ENCODE peak calls at places on chromosomes 2 and 18, in nine cellular contexts. One of them, this sample, is unnamed.

GRCh38 chr2:28539095-28539494 is 43.2 kb downstream of the PLB1 start:
- DNase-seq in nucleus accumbens: peak
- DNase-seq in B cell: no peak
- DNase-seq in stomach: no peak
- DNase-seq in iris pigment epithelial cell: no peak
- DNase-seq in GM12891: no peak
- DNase-seq in fibroblast of lung: no peak
- DNase-seq in uterus: no peak
- DNase-seq in renal cortical epithelial cell: no peak
- DNase-seq in this sample: no peak

GRCh38 chr2:9440058-9440727 is 16.7 kb downstream of the CPSF3 start:
- DNase-seq in nucleus accumbens: no peak
- DNase-seq in B cell: no peak
- DNase-seq in stomach: no peak
- DNase-seq in iris pigment epithelial cell: peak
- DNase-seq in GM12891: no peak
- DNase-seq in fibroblast of lung: peak
- DNase-seq in uterus: no peak
- DNase-seq in renal cortical epithelial cell: no peak
- DNase-seq in this sample: no peak

GRCh38 chr2:218425531-218425930 is 6.6 kb downstream of the VIL1 start:
- DNase-seq in nucleus accumbens: no peak
- DNase-seq in B cell: no peak
- DNase-seq in stomach: no peak
- DNase-seq in iris pigment epithelial cell: no peak
- DNase-seq in GM12891: no peak
- DNase-seq in fibroblast of lung: no peak
- DNase-seq in uterus: no peak
- DNase-seq in renal cortical epithelial cell: no peak
- DNase-seq in this sample: no peak

GRCh38 chr2:240993446-240994160 is 4.8 kb upstream of the SNED1 start:
- DNase-seq in nucleus accumbens: no peak
- DNase-seq in B cell: peak
- DNase-seq in stomach: no peak
- DNase-seq in iris pigment epithelial cell: no peak
- DNase-seq in GM12891: no peak
- DNase-seq in fibroblast of lung: no peak
- DNase-seq in uterus: peak
- DNase-seq in renal cortical epithelial cell: no peak
- DNase-seq in this sample: no peak

GRCh38 chr18:26710460-26711096 is 154.9 kb downstream of the AQP4 start:
- DNase-seq in nucleus accumbens: no peak
- DNase-seq in B cell: no peak
- DNase-seq in stomach: no peak
- DNase-seq in iris pigment epithelial cell: no peak
- DNase-seq in GM12891: peak
- DNase-seq in fibroblast of lung: no peak
- DNase-seq in uterus: no peak
- DNase-seq in renal cortical epithelial cell: no peak
- DNase-seq in this sample: no peak

GRCh38 chr2:145985517-145985916 is 1465.6 kb upstream of the ZEB2 start:
- DNase-seq in nucleus accumbens: no peak
- DNase-seq in B cell: no peak
- DNase-seq in stomach: no peak
- DNase-seq in iris pigment epithelial cell: peak
- DNase-seq in GM12891: no peak
- DNase-seq in fibroblast of lung: peak
- DNase-seq in uterus: no peak
- DNase-seq in renal cortical epithelial cell: no peak
- DNase-seq in this sample: no peak

GRCh38 chr2:126788652-126789051 is 110.0 kb upstream of the TEX51 start:
- DNase-seq in nucleus accumbens: no peak
- DNase-seq in B cell: no peak
- DNase-seq in stomach: no peak
- DNase-seq in iris pigment epithelial cell: no peak
- DNase-seq in GM12891: no peak
- DNase-seq in fibroblast of lung: no peak
- DNase-seq in uterus: peak
- DNase-seq in renal cortical epithelial cell: no peak
- DNase-seq in this sample: no peak

GRCh38 chr18:52326001-52326400 is 14.0 kb upstream of the DCC start:
- DNase-seq in nucleus accumbens: no peak
- DNase-seq in B cell: no peak
- DNase-seq in stomach: no peak
- DNase-seq in iris pigment epithelial cell: no peak
- DNase-seq in GM12891: no peak
- DNase-seq in fibroblast of lung: peak
- DNase-seq in uterus: no peak
- DNase-seq in renal cortical epithelial cell: peak
- DNase-seq in this sample: peak

GRCh38 chr2:26394694-26395093 is 7.0 kb upstream of the DRC1 start:
- DNase-seq in nucleus accumbens: no peak
- DNase-seq in B cell: no peak
- DNase-seq in stomach: no peak
- DNase-seq in iris pigment epithelial cell: no peak
- DNase-seq in GM12891: no peak
- DNase-seq in fibroblast of lung: peak
- DNase-seq in uterus: no peak
- DNase-seq in renal cortical epithelial cell: no peak
- DNase-seq in this sample: no peak

GRCh38 chr2:132564065-132564464 is 105.9 kb downstream of the LYPD1 start:
- DNase-seq in nucleus accumbens: no peak
- DNase-seq in B cell: no peak
- DNase-seq in stomach: no peak
- DNase-seq in iris pigment epithelial cell: no peak
- DNase-seq in GM12891: no peak
- DNase-seq in fibroblast of lung: no peak
- DNase-seq in uterus: no peak
- DNase-seq in renal cortical epithelial cell: peak
- DNase-seq in this sample: peak

GRCh38 chr2:61789807-61790602 is 63.9 kb downstream of the FAM161A start:
- DNase-seq in nucleus accumbens: no peak
- DNase-seq in B cell: no peak
- DNase-seq in stomach: no peak
- DNase-seq in iris pigment epithelial cell: no peak
- DNase-seq in GM12891: no peak
- DNase-seq in fibroblast of lung: no peak
- DNase-seq in uterus: no peak
- DNase-seq in renal cortical epithelial cell: no peak
- DNase-seq in this sample: no peak

GRCh38 chr18:25457636-25458035 is 105.7 kb upstream of the ZNF521 start:
- DNase-seq in nucleus accumbens: no peak
- DNase-seq in B cell: no peak
- DNase-seq in stomach: no peak
- DNase-seq in iris pigment epithelial cell: peak
- DNase-seq in GM12891: no peak
- DNase-seq in fibroblast of lung: peak
- DNase-seq in uterus: no peak
- DNase-seq in renal cortical epithelial cell: no peak
- DNase-seq in this sample: no peak

GRCh38 chr2:37379881-37380296 is 35.5 kb downstream of the QPCT start:
- DNase-seq in nucleus accumbens: no peak
- DNase-seq in B cell: no peak
- DNase-seq in stomach: no peak
- DNase-seq in iris pigment epithelial cell: peak
- DNase-seq in GM12891: no peak
- DNase-seq in fibroblast of lung: peak
- DNase-seq in uterus: no peak
- DNase-seq in renal cortical epithelial cell: peak
- DNase-seq in this sample: peak